ENCODE peak calls at places on chromosomes 4 and X, in seven cellular contexts. C, P, Z, R, G, D and I are unnamed samples.

GRCh38 chr4:125315571-125316390 is 1.0 kb downstream of the FAT4 start:
- DNase-seq in C (peak), R (peak), G (peak), D (peak), P (peak), Z (no peak), I (no peak)

GRCh38 chrX:13077168-13077567 is 32.7 kb upstream of the FAM9C start:
- DNase-seq in D (peak), G (no peak), C (no peak), R (peak), Z (no peak), P (no peak), I (no peak)

GRCh38 chrX:10983526-10983925 is 127.6 kb upstream of the HCCS start:
- DNase-seq in G (no peak), D (no peak), Z (no peak), R (no peak), C (no peak), P (no peak), I (no peak)

GRCh38 chr4:117412661-117413060 is 327.3 kb upstream of the TRAM1L1 start:
- DNase-seq in G (no peak), Z (no peak), D (no peak), C (no peak), R (no peak), P (no peak), I (no peak)

GRCh38 chrX:152821145-152821765 is 9.3 kb downstream of the CETN2 start:
- DNase-seq in Z (peak), P (no peak), R (peak), G (peak), D (peak), C (no peak), I (no peak)

GRCh38 chr4:185820119-185821028 is 8.4 kb upstream of the SORBS2 start:
- DNase-seq in D (no peak), C (no peak), G (no peak), P (no peak), Z (no peak), R (no peak), I (no peak)

GRCh38 chr4:165794834-165795233 is 78.2 kb upstream of the TLL1 start:
- DNase-seq in R (no peak), C (no peak), D (no peak), P (no peak), G (no peak), Z (no peak), I (no peak)

GRCh38 chr4:5626916-5627315 is 81.4 kb downstream of the EVC2 start:
- DNase-seq in P (no peak), G (no peak), D (no peak), R (no peak), Z (no peak), C (no peak), I (no peak)

GRCh38 chr4:107497054-107497453 is 223.0 kb downstream of the PAPSS1 start:
- DNase-seq in D (no peak), P (no peak), C (no peak), G (no peak), Z (no peak), R (no peak), I (no peak)

GRCh38 chrX:31590581-31591113 is 518.8 kb upstream of the FTHL17 start:
- DNase-seq in P (no peak), G (no peak), D (peak), Z (no peak), R (peak), C (peak), I (peak)

GRCh38 chr4:17437396-17437795 is 74.5 kb downstream of the QDPR start:
- DNase-seq in P (no peak), Z (no peak), G (no peak), R (no peak), D (no peak), C (no peak), I (no peak)

GRCh38 chrX:104742345-104742744 is 176.3 kb downstream of the IL1RAPL2 start:
- DNase-seq in Z (no peak), G (no peak), P (no peak), D (peak), R (no peak), C (no peak), I (no peak)

GRCh38 chrX:135086197-135086854 is 34.0 kb downstream of the ETDB start:
- DNase-seq in P (no peak), G (peak), Z (no peak), D (peak), R (peak), C (peak), I (peak)

GRCh38 chr4:186486172-186486571 is 69.2 kb downstream of the MTNR1A start:
- DNase-seq in D (peak), C (peak), P (no peak), R (no peak), Z (no peak), G (no peak), I (no peak)

GRCh38 chr4:145937021-145937861 is 1.4 kb downstream of the ZNF827 start:
- DNase-seq in G (peak), C (peak), R (peak), D (peak), P (peak), Z (no peak), I (no peak)

GRCh38 chr4:2286904-2287593 is 25.1 kb upstream of the MXD4 start:
- DNase-seq in G (no peak), C (no peak), Z (no peak), R (no peak), P (peak), D (no peak), I (no peak)

GRCh38 chr4:2284161-2284933 is 22.4 kb upstream of the MXD4 start:
- DNase-seq in R (no peak), C (no peak), P (peak), Z (no peak), G (no peak), D (no peak), I (no peak)

GRCh38 chr4:2285665-2286381 is 23.9 kb upstream of the MXD4 start:
- DNase-seq in Z (no peak), C (no peak), D (no peak), G (no peak), R (no peak), P (peak), I (no peak)

GRCh38 chr4:2283199-2283711 is 21.3 kb upstream of the MXD4 start:
- DNase-seq in R (no peak), G (no peak), P (peak), C (no peak), Z (no peak), D (no peak), I (no peak)

GRCh38 chr4:2284934-2285664 is 23.2 kb upstream of the MXD4 start:
- DNase-seq in D (peak), R (peak), P (peak), Z (no peak), G (no peak), C (peak), I (no peak)
- H3K9ac ChIP-seq in D (no peak), R (peak), P (no peak), Z (no peak), G (no peak), C (no peak), I (no peak)

DNA sequence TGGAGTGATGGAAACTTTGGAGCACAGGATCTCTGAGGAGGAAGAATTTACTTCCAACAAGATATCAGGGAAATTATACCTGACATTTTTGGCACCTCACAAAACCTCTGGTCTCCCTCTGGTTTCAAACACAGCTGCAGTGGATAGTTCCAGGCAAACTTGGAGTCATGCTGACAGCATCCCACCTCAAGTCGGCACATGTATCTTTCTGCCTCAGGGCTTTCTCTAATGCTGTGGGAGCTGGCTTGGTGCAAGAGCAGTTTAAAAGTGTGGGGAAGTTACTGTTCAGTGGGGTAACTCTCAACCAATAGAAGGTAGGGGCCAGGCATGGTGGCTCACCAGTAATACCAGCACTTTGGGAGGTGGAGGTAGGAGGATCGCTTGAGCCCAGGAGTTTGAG is 207.1 kb upstream of the NHS start:
- DNase-seq in P (no peak), C (no peak), D (no peak), G (no peak), R (no peak), Z (no peak), I (peak)
- H3K9ac ChIP-seq in P (no peak), C (no peak), D (no peak), G (no peak), R (no peak), Z (no peak), I (no peak)

GRCh38 chrX:1581132-1581531 is 10.3 kb upstream of the AKAP17A start:
- DNase-seq in C (no peak), Z (peak), R (peak), D (no peak), G (peak), P (no peak), I (peak)
- H3K9ac ChIP-seq in C (no peak), Z (no peak), R (no peak), D (no peak), G (no peak), P (no peak), I (no peak)

GRCh38 chr4:18695733-18696527 is 674.4 kb upstream of the LCORL start:
- DNase-seq in D (no peak), C (no peak), G (no peak), R (no peak), Z (no peak), P (no peak), I (no peak)

GRCh38 chr4:18689308-18689915 is 667.9 kb upstream of the LCORL start:
- DNase-seq in P (no peak), R (peak), G (peak), Z (no peak), D (peak), C (peak), I (peak)

GRCh38 chr4:18686338-18687039 is 664.9 kb upstream of the LCORL start:
- DNase-seq in C (peak), G (no peak), R (no peak), Z (no peak), P (no peak), D (peak), I (no peak)

GRCh38 chr4:18691431-18692200 is 670.1 kb upstream of the LCORL start:
- DNase-seq in G (no peak), D (peak), R (no peak), C (no peak), Z (peak), P (no peak), I (no peak)
- H3K9ac ChIP-seq in G (no peak), D (no peak), R (no peak), C (no peak), Z (no peak), P (no peak), I (no peak)

DNA sequence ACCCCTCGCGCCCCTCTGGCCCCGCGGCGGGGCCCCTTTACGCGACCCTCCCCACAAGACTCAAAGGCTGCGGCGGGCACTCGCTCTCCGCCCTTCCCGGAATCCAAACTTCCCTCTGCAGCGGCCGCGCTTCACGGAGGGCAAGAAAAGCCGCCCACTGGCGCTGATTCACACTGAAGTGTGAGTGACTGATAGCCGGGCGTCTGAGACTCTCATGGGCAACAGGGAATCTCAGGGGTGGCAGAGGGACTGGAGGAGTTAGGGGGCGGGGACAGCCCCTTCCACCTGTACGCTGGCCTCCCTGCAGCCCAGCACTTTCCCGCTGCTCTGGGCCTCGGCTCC is 664 bp downstream of the SH3BP2 start:
- DNase-seq in G (peak), R (peak), Z (no peak), D (peak), C (peak), P (peak), I (no peak)
- H3K9ac ChIP-seq in G (peak), R (peak), Z (no peak), D (peak), C (peak), P (peak), I (peak)